ENCODE peak calls at places on chromosomes 12 and 14, in ten cellular contexts. M is NCI-H748 treated with DMSO at 0.1 percent for 48 hours, G is mucosa of descending colon, N is T-cell, T is epithelial cell of esophagus, K is NCI-H2107, D is Daoy, C is pancreas, U is natural killer cell, F is activated B cell treated with CpG ODN at 0.5 μM for 24 hours. S is an unnamed sample.

GRCh38 chr12:2190896-2191533 is 138.2 kb downstream of the CACNA1C start:
- DNase-seq in T (no peak), F (no peak), M (no peak), N (no peak), G (no peak), K (no peak), D (no peak), C (no peak), U (no peak), S (no peak)

GRCh38 chr12:39605501-39605900 is 14.1 kb downstream of the ABCD2 start:
- DNase-seq in G (no peak), N (no peak), K (no peak), U (no peak), M (no peak), T (peak), D (peak), C (no peak), F (no peak), S (no peak)

GRCh38 chr12:46351138-46351537 is 21.4 kb downstream of the SLC38A2 start:
- DNase-seq in U (no peak), D (no peak), C (no peak), T (no peak), N (no peak), G (no peak), K (no peak), M (no peak), F (no peak), S (no peak)

GRCh38 chr14:36975834-36976233 is 196.6 kb downstream of the SLC25A21 start:
- DNase-seq in C (no peak), M (peak), K (peak), F (no peak), G (no peak), U (no peak), D (peak), T (peak), N (no peak), S (peak)

GRCh38 chr12:95380997-95381786 is 92.8 kb upstream of the METAP2 start:
- DNase-seq in M (no peak), N (no peak), K (no peak), T (no peak), G (no peak), F (no peak), U (no peak), D (no peak), C (no peak), S (no peak)

GRCh38 chr14:42944284-42944683 is 1337.6 kb downstream of the LRFN5 start:
- DNase-seq in F (no peak), C (no peak), N (no peak), G (no peak), M (no peak), K (no peak), D (no peak), T (no peak), U (no peak), S (no peak)

GRCh38 chr14:42532194-42532593 is 925.5 kb downstream of the LRFN5 start:
- DNase-seq in D (no peak), T (no peak), F (no peak), G (no peak), N (no peak), U (no peak), M (no peak), C (no peak), K (no peak), S (no peak)

GRCh38 chr12:89334770-89335169 is 17.5 kb downstream of the DUSP6 start:
- DNase-seq in D (no peak), N (no peak), U (no peak), G (no peak), M (no peak), C (no peak), F (no peak), T (no peak), K (no peak), S (no peak)

GRCh38 chr14:28012629-28013415 is 753.8 kb upstream of the FOXG1 start:
- DNase-seq in N (no peak), M (no peak), T (no peak), K (no peak), D (peak), G (no peak), C (no peak), U (no peak), F (no peak), S (no peak)

GRCh38 chr14:58912287-58912686 is 274.5 kb downstream of the DACT1 start:
- DNase-seq in C (no peak), T (peak), K (no peak), G (no peak), U (no peak), N (no peak), D (no peak), M (no peak), F (no peak), S (no peak)

GRCh38 chr12:1925125-1925963 is 6.9 kb upstream of the CACNA2D4 start:
- DNase-seq in F (no peak), G (no peak), K (no peak), U (no peak), D (no peak), N (no peak), C (peak), T (no peak), M (no peak), S (no peak)

GRCh38 chr12:84315926-84316325 is 596.7 kb downstream of the SLC6A15 start:
- DNase-seq in D (no peak), K (no peak), F (no peak), T (no peak), N (no peak), C (no peak), U (no peak), G (no peak), M (no peak), S (no peak)

GRCh38 chr12:46523863-46524770 is 151.5 kb upstream of the SLC38A2 start:
- DNase-seq in C (no peak), N (no peak), K (no peak), T (peak), D (peak), U (no peak), M (no peak), G (no peak), F (no peak), S (no peak)

GRCh38 chr14:99360774-99361595 is 89.0 kb upstream of the BCL11B start:
- DNase-seq in G (no peak), C (no peak), K (no peak), N (no peak), F (no peak), M (no peak), D (peak), T (no peak), U (no peak), S (no peak)

GRCh38 chr14:94921870-94922585 is 152.1 kb upstream of the GSC start:
- DNase-seq in T (no peak), N (no peak), U (no peak), M (no peak), F (no peak), D (no peak), K (no peak), C (no peak), G (no peak), S (no peak)

GRCh38 chr14:47259796-47260195 is 415.6 kb downstream of the MDGA2 start:
- DNase-seq in C (no peak), M (no peak), T (no peak), N (no peak), D (no peak), F (no peak), U (no peak), K (no peak), G (no peak), S (no peak)

GRCh38 chr14:71021347-71022014 is 114.2 kb downstream of the PCNX1 start:
- DNase-seq in T (no peak), D (peak), F (no peak), M (no peak), G (no peak), C (no peak), K (no peak), U (no peak), N (no peak), S (no peak)

GRCh38 chr14:56154321-56154720 is 36.1 kb downstream of the PELI2 start:
- DNase-seq in U (no peak), G (no peak), D (no peak), K (no peak), N (no peak), M (no peak), F (no peak), C (no peak), T (no peak), S (no peak)

GRCh38 chr12:64081020-64081419 is 141.1 kb downstream of the KICS2 start:
- DNase-seq in K (no peak), M (no peak), T (no peak), N (no peak), G (no peak), F (no peak), D (no peak), U (no peak), C (no peak), S (no peak)

GRCh38 chr12:122870867-122871664 is 24.9 kb downstream of the VPS37B start:
- DNase-seq in M (no peak), D (no peak), N (no peak), G (peak), U (no peak), C (peak), F (peak), K (no peak), T (no peak), S (no peak)

GRCh38 chr12:80299219-80299618 is 144.8 kb upstream of the PTPRQ start:
- DNase-seq in G (no peak), U (no peak), D (no peak), C (no peak), K (no peak), T (no peak), N (no peak), F (no peak), M (no peak), S (no peak)

GRCh38 chr14:89123851-89124250 is 293.2 kb downstream of the FOXN3 start:
- DNase-seq in U (no peak), T (no peak), N (no peak), F (no peak), C (no peak), D (no peak), G (no peak), M (no peak), K (no peak), S (no peak)

GRCh38 chr12:105922670-105923102 is 216.1 kb downstream of the NUAK1 start:
- DNase-seq in N (no peak), G (no peak), K (peak), D (peak), T (peak), C (no peak), M (no peak), F (no peak), U (no peak), S (peak)

GRCh38 chr14:21199611-21200570 is 44.0 kb upstream of the OR5AU1 start:
- DNase-seq in D (no peak), G (no peak), T (peak), U (no peak), F (no peak), C (no peak), M (no peak), N (no peak), K (no peak), S (no peak)

GRCh38 chr12:57739914-57740538 is 1.5 kb upstream of the AGAP2 start:
- DNase-seq in C (no peak), K (no peak), D (no peak), G (no peak), N (no peak), M (no peak), T (no peak), U (no peak), F (no peak), S (no peak)

GRCh38 chr12:332581-333205 is 56.4 kb downstream of the KDM5A start:
- DNase-seq in T (peak), N (no peak), G (no peak), C (no peak), D (no peak), U (no peak), M (no peak), K (no peak), F (no peak), S (no peak)

GRCh38 chr12:61713121-61713520 is 547.1 kb upstream of the USP15 start:
- DNase-seq in C (no peak), G (no peak), M (no peak), N (no peak), F (no peak), K (no peak), U (no peak), T (no peak), D (no peak), S (no peak)

GRCh38 chr12:123450636-123451035 is 7.3 kb upstream of the SNRNP35 start:
- DNase-seq in U (no peak), T (no peak), C (no peak), G (no peak), F (no peak), K (no peak), M (no peak), N (no peak), D (no peak), S (no peak)

GRCh38 chr12:121404734-121405133 is 4.8 kb downstream of the RNF34 start:
- DNase-seq in N (no peak), C (peak), G (no peak), K (peak), F (no peak), U (no peak), T (peak), M (peak), D (no peak), S (peak)

GRCh38 chr14:73465833-73466532 is 7.6 kb upstream of the NUMB start:
- DNase-seq in U (no peak), K (no peak), N (no peak), T (no peak), M (no peak), C (no peak), D (peak), F (no peak), G (no peak), S (no peak)

GRCh38 chr12:116423053-116423452 is 136.1 kb upstream of the MAP1LC3B2 start:
- DNase-seq in T (peak), N (no peak), K (no peak), M (no peak), D (no peak), F (no peak), U (no peak), G (no peak), C (no peak), S (no peak)

GRCh38 chr14:29654910-29655590 is 272.6 kb downstream of the PRKD1 start:
- DNase-seq in C (no peak), G (no peak), T (peak), K (no peak), D (no peak), F (no peak), M (no peak), U (no peak), N (no peak), S (no peak)

GRCh38 chr14:69535230-69535848 is 39.3 kb downstream of the CCDC177 start:
- DNase-seq in T (peak), N (no peak), G (no peak), M (peak), C (no peak), U (no peak), D (peak), K (peak), F (no peak), S (peak)